ENCODE peak calls at places on chromosomes 12 and 14, in five cellular contexts. T is neural progenitor cell, C is trophoblast cell, K is mesenchymal stem cell, Q is astrocyte. Z is an unnamed sample.

GRCh38 chr14:99331796-99332195 is 59.8 kb upstream of the BCL11B start:
- DNase-seq in T (no peak), C (no peak), K (no peak), Q (no peak), Z (no peak)

GRCh38 chr14:104218361-104219180 is 80.2 kb downstream of the KIF26A start:
- DNase-seq in T (no peak), C (no peak), K (no peak), Q (no peak), Z (no peak)

GRCh38 chr12:5031242-5031641 is 12.4 kb upstream of the KCNA5 start:
- DNase-seq in T (no peak), C (no peak), K (no peak), Q (no peak), Z (no peak)

GRCh38 chr12:124434951-124435805 is 132.2 kb downstream of the NCOR2 start:
- DNase-seq in T (peak), C (no peak), K (no peak), Q (no peak), Z (no peak)

GRCh38 chr14:92160619-92161018 is 38.9 kb downstream of the CPSF2 start:
- DNase-seq in T (no peak), C (peak), K (peak), Q (peak), Z (no peak)

GRCh38 chr14:95515523-95516517 is 630 bp downstream of the SYNE3 start:
- DNase-seq in T (peak), C (peak), K (peak), Q (peak), Z (peak)

GRCh38 chr12:111405856-111406473 is at the start of gene SH2B3:
- DNase-seq in T (no peak), C (no peak), K (no peak), Q (no peak), Z (no peak)

GRCh38 chr14:76307786-76308780 is 67.9 kb upstream of the ESRRB start:
- DNase-seq in T (no peak), C (peak), K (no peak), Q (no peak), Z (no peak)

GRCh38 chr14:84882830-84883229 is 647.1 kb upstream of the FLRT2 start:
- DNase-seq in T (no peak), C (no peak), K (no peak), Q (no peak), Z (no peak)

GRCh38 chr14:96725232-96725631 is 72.0 kb upstream of the VRK1 start:
- DNase-seq in T (no peak), C (no peak), K (no peak), Q (no peak), Z (no peak)

GRCh38 chr14:98886982-98887381 is 385.0 kb downstream of the BCL11B start:
- DNase-seq in T (no peak), C (peak), K (no peak), Q (no peak), Z (no peak)

GRCh38 chr12:131458048-131458374 is 252.9 kb upstream of the SFSWAP start:
- DNase-seq in T (no peak), C (no peak), K (no peak), Q (no peak), Z (no peak)

GRCh38 chr14:21063479-21063878 is 5.9 kb downstream of the RNASE8 start:
- DNase-seq in T (peak), C (no peak), K (peak), Q (peak), Z (no peak)

GRCh38 chr12:133233993-133234564 is 1.6 kb downstream of the ANHX start:
- DNase-seq in T (no peak), C (no peak), K (no peak), Q (no peak), Z (peak)

GRCh38 chr12:57085999-57086950 is 2.6 kb upstream of the NAB2 start:
- DNase-seq in T (peak), C (peak), K (peak), Q (peak), Z (peak)

GRCh38 chr12:6329693-6330045 is 12.2 kb downstream of the TNFRSF1A start:
- DNase-seq in T (no peak), C (no peak), K (no peak), Q (no peak), Z (no peak)

GRCh38 chr12:48000878-48001321 is 3.4 kb downstream of the COL2A1 start:
- DNase-seq in T (peak), C (peak), K (peak), Q (peak), Z (no peak)

GRCh38 chr14:95885866-95886265 is 9.2 kb downstream of the TUNAR start:
- DNase-seq in T (no peak), C (no peak), K (no peak), Q (peak), Z (no peak)

GRCh38 chr14:76538648-76539008 is 162.7 kb downstream of the ESRRB start:
- DNase-seq in T (no peak), C (no peak), K (no peak), Q (no peak), Z (no peak)

GRCh38 chr14:77991128-77991772 is 178.9 kb upstream of the NRXN3 start:
- DNase-seq in T (peak), C (peak), K (no peak), Q (no peak), Z (peak)

GRCh38 chr12:113903381-113903863 is 62.7 kb downstream of the RBM19 start:
- DNase-seq in T (no peak), C (peak), K (peak), Q (peak), Z (no peak)

GRCh38 chr14:83006071-83006670 is 1472.5 kb upstream of the SEL1L start:
- DNase-seq in T (no peak), C (no peak), K (no peak), Q (no peak), Z (no peak)

GRCh38 chr14:101965145-101965531 is 765 bp downstream of the DYNC1H1 start:
- DNase-seq in T (peak), C (peak), K (peak), Q (no peak), Z (peak)

GRCh38 chr12:24378548-24379011 is 429.1 kb upstream of the SOX5 start:
- DNase-seq in T (peak), C (no peak), K (peak), Q (peak), Z (peak)

GRCh38 chr12:88889326-88890110 is 309.2 kb upstream of the KITLG start:
- DNase-seq in T (no peak), C (no peak), K (no peak), Q (peak), Z (no peak)

GRCh38 chr14:67573268-67574010 is 26.6 kb downstream of the PIGH start:
- DNase-seq in T (no peak), C (no peak), K (no peak), Q (no peak), Z (no peak)

GRCh38 chr14:59926534-59926933 is 6.6 kb downstream of the LRRC9 start:
- DNase-seq in T (no peak), C (no peak), K (no peak), Q (no peak), Z (no peak)

GRCh38 chr12:53220857-53221202 is 11.2 kb downstream of the RARG start:
- DNase-seq in T (peak), C (peak), K (peak), Q (peak), Z (peak)

GRCh38 chr14:92861856-92862807 is 60.8 kb upstream of the CHGA start:
- DNase-seq in T (no peak), C (no peak), K (no peak), Q (no peak), Z (no peak)

GRCh38 chr14:105855246-105855892 is 329.0 kb downstream of the TMEM121 start:
- DNase-seq in T (no peak), C (no peak), K (no peak), Q (no peak), Z (no peak)

GRCh38 chr14:76705214-76705613 is 56.1 kb upstream of the VASH1 start:
- DNase-seq in T (no peak), C (no peak), K (no peak), Q (no peak), Z (no peak)

GRCh38 chr14:50795909-50796308 is 35.1 kb downstream of the NIN start:
- DNase-seq in T (no peak), C (no peak), K (no peak), Q (no peak), Z (no peak)

GRCh38 chr14:23663711-23664110 is 27.5 kb downstream of the DHRS2 start:
- DNase-seq in T (no peak), C (no peak), K (no peak), Q (no peak), Z (no peak)

GRCh38 chr14:30077946-30078345 is 150.3 kb upstream of the PRKD1 start:
- DNase-seq in T (no peak), C (no peak), K (no peak), Q (peak), Z (no peak)

GRCh38 chr14:63857467-63858030 is 4.7 kb downstream of the SYNE2 start:
- DNase-seq in T (no peak), C (no peak), K (no peak), Q (peak), Z (no peak)

GRCh38 chr14:90559811-90560492 is 163.1 kb downstream of the CALM1 start:
- DNase-seq in T (no peak), C (no peak), K (no peak), Q (no peak), Z (no peak)

GRCh38 chr14:22520235-22520634 is 68.8 kb downstream of the DAD1 start:
- DNase-seq in T (no peak), C (no peak), K (peak), Q (peak), Z (no peak)

GRCh38 chr12:6461401-6462233 is 8.9 kb downstream of the VAMP1 start:
- DNase-seq in T (no peak), C (peak), K (no peak), Q (no peak), Z (peak)

DNA sequence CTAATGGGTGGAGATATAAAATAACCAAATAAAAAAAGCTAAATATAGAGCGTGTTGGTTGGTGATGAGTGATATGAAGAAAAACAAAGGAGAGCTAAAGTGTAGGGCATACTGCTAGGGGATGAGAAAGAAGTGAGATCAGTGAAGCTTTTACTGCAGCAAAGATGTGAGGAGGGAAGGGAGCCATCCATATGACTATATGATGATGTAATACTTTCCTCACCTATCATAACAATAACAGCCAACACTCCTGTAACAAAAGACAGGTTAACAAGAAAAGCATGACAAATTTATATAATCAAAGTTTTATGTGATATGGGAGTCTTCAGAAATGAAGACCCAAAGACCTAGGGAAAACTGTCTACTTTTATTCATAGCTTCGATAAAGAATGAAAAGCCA is 57.4 kb upstream of the LRFN5 start:
- DNase-seq in T (no peak), C (no peak), K (no peak), Q (no peak), Z (no peak)
- H3K9ac ChIP-seq in T (no peak), C (no peak), K (no peak), Q (no peak), Z (no peak)

GRCh38 chr12:93315385-93315906 is 62.3 kb upstream of the NUDT4 start:
- DNase-seq in T (no peak), C (no peak), K (no peak), Q (no peak), Z (no peak)

GRCh38 chr12:93316623-93316971 is 61.1 kb upstream of the NUDT4 start:
- DNase-seq in T (no peak), C (no peak), K (no peak), Q (no peak), Z (no peak)

GRCh38 chr12:93314177-93314497 is 63.6 kb upstream of the NUDT4 start:
- DNase-seq in T (no peak), C (no peak), K (no peak), Q (no peak), Z (no peak)

GRCh38 chr12:93317227-93317626 is 60.5 kb upstream of the NUDT4 start:
- DNase-seq in T (no peak), C (peak), K (no peak), Q (no peak), Z (no peak)

DNA sequence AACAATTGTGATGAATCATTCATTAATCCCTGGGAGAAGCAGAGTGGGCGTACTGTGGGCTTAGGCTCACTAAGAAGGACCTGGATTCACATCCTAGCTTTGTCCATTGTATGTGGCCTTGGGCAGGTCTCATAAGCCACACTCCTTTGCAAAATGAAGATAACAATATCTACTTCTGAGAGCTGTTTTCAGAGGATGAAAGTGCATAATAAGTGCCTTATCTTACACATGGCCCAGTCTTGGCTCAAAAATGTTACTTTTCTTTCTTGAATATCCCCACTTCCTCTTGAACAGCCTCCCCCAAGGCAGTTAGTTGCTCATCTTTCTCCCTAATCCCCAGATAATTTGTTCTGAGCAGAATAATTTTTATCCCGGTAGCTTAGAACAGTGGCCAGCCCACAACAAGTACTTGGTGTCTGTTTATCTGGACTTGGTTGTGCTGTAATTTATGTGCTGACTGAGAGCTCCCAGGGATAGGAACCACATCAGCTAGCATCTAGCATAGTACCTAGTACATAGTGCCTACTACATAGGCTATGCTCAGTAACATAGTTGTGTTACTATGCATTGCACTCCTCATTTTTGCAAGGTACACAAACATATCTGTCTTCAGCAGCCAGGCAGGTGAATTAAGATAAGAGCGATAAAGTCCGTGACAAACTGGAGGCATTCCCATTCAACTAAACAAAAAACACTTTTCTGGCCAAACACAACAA is 61.7 kb upstream of the NUDT4 start:
- DNase-seq in T (no peak), C (no peak), K (no peak), Q (peak), Z (no peak)
- H3K4me3 ChIP-seq in T (no peak), C (no peak), K (no peak), Q (no peak), Z (no peak)

DNA sequence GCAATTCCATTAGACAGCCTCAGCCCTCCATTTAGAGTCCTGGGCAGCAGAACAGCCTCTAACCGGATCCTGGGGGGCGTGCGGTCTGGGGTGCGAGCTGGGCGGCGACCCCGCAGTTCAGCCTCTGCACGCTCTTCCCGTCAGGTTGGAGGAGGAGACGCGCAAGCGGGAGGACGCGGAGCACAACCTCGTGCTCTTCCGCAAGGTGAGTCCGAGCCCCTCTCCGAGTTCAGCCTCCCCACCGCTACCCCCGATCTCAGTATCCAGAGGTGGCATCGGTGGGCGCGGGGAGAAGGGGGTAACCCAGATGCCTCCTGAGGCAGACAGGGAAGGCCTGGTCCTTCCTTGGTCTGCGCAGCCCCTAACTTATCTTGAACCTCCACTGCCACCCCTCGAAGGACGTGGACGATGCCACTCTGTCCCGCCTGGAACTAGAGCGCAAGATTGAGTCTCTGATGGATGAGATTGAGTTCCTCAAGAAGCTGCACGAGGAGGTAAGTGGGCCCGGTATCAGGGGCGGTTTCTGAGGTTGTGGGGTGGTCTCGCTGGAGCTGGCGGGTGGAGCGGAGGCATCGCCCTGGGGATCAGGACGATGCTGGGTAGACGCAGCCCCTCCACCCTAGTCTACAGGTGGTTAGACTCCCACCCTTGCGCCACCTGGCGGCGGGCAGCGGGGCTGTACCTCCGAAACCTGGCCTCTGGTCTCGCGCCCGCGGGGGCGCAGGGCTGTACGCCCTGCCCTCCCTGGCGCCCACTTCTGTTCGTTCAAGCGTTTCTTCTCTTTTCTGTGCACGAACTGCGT is 1.3 kb downstream of the PRPH start:
- DNase-seq in T (peak), C (peak), K (no peak), Q (no peak), Z (peak)
- H3K9ac ChIP-seq in T (no peak), C (no peak), K (no peak), Q (no peak), Z (no peak)

GRCh38 chr12:109292342-109292711 is 16.8 kb downstream of the FOXN4 start:
- DNase-seq in T (no peak), C (no peak), K (no peak), Q (no peak), Z (no peak)

GRCh38 chr12:109293106-109293505 is 16.0 kb downstream of the FOXN4 start:
- DNase-seq in T (no peak), C (no peak), K (no peak), Q (no peak), Z (no peak)

GRCh38 chr12:109291117-109291516 is 18.0 kb downstream of the FOXN4 start:
- DNase-seq in T (no peak), C (no peak), K (no peak), Q (no peak), Z (no peak)

GRCh38 chr12:109290061-109290460 is 19.0 kb downstream of the FOXN4 start:
- DNase-seq in T (no peak), C (no peak), K (no peak), Q (no peak), Z (no peak)

DNA sequence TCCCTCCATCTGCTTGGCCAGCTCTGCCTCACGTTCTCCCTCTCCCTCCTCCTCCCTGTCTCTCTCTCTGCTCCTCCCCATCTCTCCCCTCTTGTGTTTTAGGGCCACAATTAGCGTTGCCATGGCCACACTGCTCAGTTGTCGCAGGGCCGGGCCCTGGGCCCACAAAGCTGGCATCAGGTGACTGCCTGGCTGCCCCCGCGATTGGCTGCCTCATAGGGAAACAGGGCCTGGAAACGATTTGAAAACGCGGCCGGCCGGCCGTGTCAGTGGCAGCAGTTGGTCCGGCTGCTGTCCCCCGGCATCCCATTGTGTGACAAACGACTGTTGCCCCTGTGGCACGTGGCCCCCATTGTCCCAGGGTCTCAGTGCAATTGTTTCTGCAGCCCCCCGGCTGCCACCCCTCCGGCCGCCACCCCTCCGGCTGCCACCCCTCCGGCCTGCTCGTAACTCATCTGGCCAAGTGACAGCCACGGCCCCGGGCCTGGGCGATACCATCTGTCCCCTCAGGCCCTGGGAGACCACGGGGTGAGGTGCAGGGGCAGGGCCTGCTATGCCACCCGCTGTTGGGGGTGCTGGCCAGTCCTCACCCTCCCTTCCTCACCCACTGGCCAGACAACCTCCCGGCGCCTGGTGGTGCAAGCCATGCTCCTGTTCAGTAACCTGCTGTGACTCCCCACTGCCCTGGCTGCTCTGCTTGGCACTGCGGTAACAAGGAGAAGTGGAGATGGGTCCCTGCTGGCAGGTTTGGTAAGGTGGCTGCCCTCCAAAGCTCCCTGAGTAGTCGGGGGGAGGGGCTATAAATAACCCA is 17.3 kb downstream of the FOXN4 start:
- DNase-seq in T (peak), C (no peak), K (peak), Q (peak), Z (no peak)
- H3K4me3 ChIP-seq in T (no peak), C (no peak), K (peak), Q (no peak), Z (no peak)

GRCh38 chr12:110042260-110042659 is 6.1 kb downstream of the C12orf76 start:
- DNase-seq in T (no peak), C (peak), K (no peak), Q (no peak), Z (no peak)

GRCh38 chr12:110035534-110036104 is 12.7 kb downstream of the C12orf76 start:
- DNase-seq in T (no peak), C (no peak), K (no peak), Q (no peak), Z (no peak)

GRCh38 chr12:110037315-110037714 is 11.0 kb downstream of the C12orf76 start:
- DNase-seq in T (no peak), C (no peak), K (no peak), Q (no peak), Z (no peak)

GRCh38 chr12:110038741-110039084 is 9.6 kb downstream of the C12orf76 start:
- DNase-seq in T (no peak), C (no peak), K (no peak), Q (no peak), Z (no peak)

GRCh38 chr12:110039085-110039807 is 9.1 kb downstream of the C12orf76 start:
- DNase-seq in T (no peak), C (peak), K (peak), Q (peak), Z (no peak)
- H3K9ac ChIP-seq in T (no peak), C (no peak), K (peak), Q (peak), Z (no peak)

Z was measured in Karpas-422.